ENCODE peak calls at places on chromosomes 12 and 14, in eight cellular contexts. J, K, X, Y, D, T, M and R are unnamed samples.

GRCh38 chr12:93698307-93699092 is 21.3 kb downstream of the CRADD start:
- DNase-seq in T (no peak), M (no peak), J (no peak), X (no peak), D (no peak), Y (no peak), K (no peak), R (no peak)

GRCh38 chr12:20455001-20455706 is 86.8 kb downstream of the PDE3A start:
- DNase-seq in X (no peak), Y (no peak), T (no peak), K (no peak), M (no peak), D (no peak), J (no peak), R (no peak)

GRCh38 chr12:116759783-116760581 is 21.9 kb downstream of the RNFT2 start:
- DNase-seq in D (no peak), X (no peak), K (no peak), Y (peak), T (no peak), M (no peak), J (no peak), R (no peak)

GRCh38 chr12:131642101-131642540 is 68.8 kb upstream of the SFSWAP start:
- DNase-seq in T (no peak), M (no peak), Y (no peak), K (no peak), D (peak), X (no peak), J (peak), R (no peak)

GRCh38 chr12:11827096-11827841 is 177.8 kb downstream of the ETV6 start:
- DNase-seq in D (no peak), K (no peak), M (no peak), X (no peak), T (no peak), J (no peak), Y (no peak), R (no peak)

GRCh38 chr12:52860102-52860838 is 11.5 kb upstream of the KRT78 start:
- DNase-seq in X (no peak), T (peak), M (no peak), K (no peak), J (peak), D (no peak), Y (no peak), R (no peak)

GRCh38 chr14:64293976-64294671 is at the start of gene ESR2:
- DNase-seq in Y (peak), T (peak), M (no peak), K (no peak), D (peak), J (no peak), X (peak), R (peak)

GRCh38 chr14:31170411-31170810 is 37.2 kb downstream of the HECTD1 start:
- DNase-seq in X (no peak), J (no peak), T (no peak), M (no peak), K (no peak), D (no peak), Y (no peak), R (no peak)

GRCh38 chr12:51160814-51161459 is 12.0 kb downstream of the TFCP2 start:
- DNase-seq in D (no peak), X (no peak), M (no peak), K (no peak), J (peak), T (no peak), Y (no peak), R (no peak)

GRCh38 chr12:83121886-83122622 is 435.3 kb downstream of the TMTC2 start:
- DNase-seq in K (no peak), J (no peak), X (no peak), Y (no peak), D (no peak), M (no peak), T (no peak), R (no peak)

GRCh38 chr14:104263671-104264358 is 125.4 kb downstream of the KIF26A start:
- DNase-seq in X (peak), T (no peak), M (no peak), J (no peak), K (no peak), D (no peak), Y (peak), R (no peak)